ENCODE peak calls at places on chromosomes 5 and 9, in six cellular contexts. One of them, this sample, is unnamed.

GRCh38 chr5:140041492-140042421 is 1.3 kb downstream of the NRG2 start:
- DNase-seq in IMR-90: peak; percentile 12
- DNase-seq in neuronal stem cell: no peak
- DNase-seq in mesenchymal stem cell: peak; percentile 55
- DNase-seq in H1: no peak
- DNase-seq in H9: peak; percentile 55
- DNase-seq in this sample: peak; percentile 10

GRCh38 chr5:72557576-72558336 is 50.5 kb upstream of the ZNF366 start:
- DNase-seq in IMR-90: no peak
- DNase-seq in neuronal stem cell: no peak
- DNase-seq in mesenchymal stem cell: no peak
- DNase-seq in H1: no peak
- DNase-seq in H9: no peak
- DNase-seq in this sample: no peak

GRCh38 chr5:169701910-169702451 is 64.9 kb downstream of the DOCK2 start:
- DNase-seq in IMR-90: peak; percentile 64
- DNase-seq in neuronal stem cell: no peak
- DNase-seq in mesenchymal stem cell: peak; percentile 57
- DNase-seq in H1: no peak
- DNase-seq in H9: no peak
- DNase-seq in this sample: no peak

GRCh38 chr5:177416334-177416733 is 7.0 kb upstream of the F12 start:
- DNase-seq in IMR-90: peak; percentile 35
- DNase-seq in neuronal stem cell: no peak
- DNase-seq in mesenchymal stem cell: peak; percentile 91
- DNase-seq in H1: no peak
- DNase-seq in H9: no peak
- DNase-seq in this sample: peak; percentile 85

GRCh38 chr9:36997414-36997813 is 36.7 kb downstream of the PAX5 start:
- DNase-seq in IMR-90: peak; percentile 15
- DNase-seq in neuronal stem cell: no peak
- DNase-seq in mesenchymal stem cell: no peak
- DNase-seq in H1: no peak
- DNase-seq in H9: no peak
- DNase-seq in this sample: peak; percentile 36

GRCh38 chr9:26131891-26132290 is 453.6 kb upstream of the TUSC1 start:
- DNase-seq in IMR-90: peak; percentile 17
- DNase-seq in neuronal stem cell: no peak
- DNase-seq in mesenchymal stem cell: peak; percentile 81
- DNase-seq in H1: no peak
- DNase-seq in H9: no peak
- DNase-seq in this sample: no peak

GRCh38 chr5:158839638-158840037 is 260.1 kb downstream of the EBF1 start:
- DNase-seq in IMR-90: no peak
- DNase-seq in neuronal stem cell: no peak
- DNase-seq in mesenchymal stem cell: no peak
- DNase-seq in H1: no peak
- DNase-seq in H9: no peak
- DNase-seq in this sample: no peak

GRCh38 chr9:113998114-113998513 is 80.0 kb downstream of the AMBP start:
- DNase-seq in IMR-90: no peak
- DNase-seq in neuronal stem cell: no peak
- DNase-seq in mesenchymal stem cell: no peak
- DNase-seq in H1: no peak
- DNase-seq in H9: peak; percentile 12
- DNase-seq in this sample: no peak

GRCh38 chr9:122314193-122314592 is 49.5 kb downstream of the MRRF start:
- DNase-seq in IMR-90: no peak
- DNase-seq in neuronal stem cell: no peak
- DNase-seq in mesenchymal stem cell: no peak
- DNase-seq in H1: no peak
- DNase-seq in H9: no peak
- DNase-seq in this sample: no peak

GRCh38 chr5:96260009-96260408 is 173.0 kb downstream of the PCSK1 start:
- DNase-seq in IMR-90: no peak
- DNase-seq in neuronal stem cell: no peak
- DNase-seq in mesenchymal stem cell: no peak
- DNase-seq in H1: no peak
- DNase-seq in H9: no peak
- DNase-seq in this sample: no peak

GRCh38 chr5:154390096-154390495 is 55.7 kb upstream of the SAP30L start:
- DNase-seq in IMR-90: peak; percentile 40
- DNase-seq in neuronal stem cell: no peak
- DNase-seq in mesenchymal stem cell: no peak
- DNase-seq in H1: no peak
- DNase-seq in H9: no peak
- DNase-seq in this sample: no peak

GRCh38 chr5:77776606-77777206 is 567 bp upstream of the TBCA start:
- DNase-seq in IMR-90: peak; percentile 67
- DNase-seq in neuronal stem cell: no peak
- DNase-seq in mesenchymal stem cell: no peak
- DNase-seq in H1: no peak
- DNase-seq in H9: no peak
- DNase-seq in this sample: peak; percentile 59

GRCh38 chr5:142330444-142330843 is 5.6 kb upstream of the SPRY4 start:
- DNase-seq in IMR-90: no peak
- DNase-seq in neuronal stem cell: no peak
- DNase-seq in mesenchymal stem cell: no peak
- DNase-seq in H1: no peak
- DNase-seq in H9: no peak
- DNase-seq in this sample: no peak

GRCh38 chr9:119483153-119483552 is 113.9 kb upstream of the BRINP1 start:
- DNase-seq in IMR-90: no peak
- DNase-seq in neuronal stem cell: no peak
- DNase-seq in mesenchymal stem cell: no peak
- DNase-seq in H1: no peak
- DNase-seq in H9: no peak
- DNase-seq in this sample: no peak

GRCh38 chr5:157198277-157199058 is 17.8 kb downstream of the ITK start:
- DNase-seq in IMR-90: no peak
- DNase-seq in neuronal stem cell: no peak
- DNase-seq in mesenchymal stem cell: no peak
- DNase-seq in H1: no peak
- DNase-seq in H9: no peak
- DNase-seq in this sample: no peak

GRCh38 chr9:10804486-10804885 is 191.7 kb upstream of the PTPRD start:
- DNase-seq in IMR-90: no peak
- DNase-seq in neuronal stem cell: peak; percentile 11
- DNase-seq in mesenchymal stem cell: no peak
- DNase-seq in H1: no peak
- DNase-seq in H9: no peak
- DNase-seq in this sample: no peak

GRCh38 chr9:70392189-70392588 is 22.3 kb downstream of the KLF9 start:
- DNase-seq in IMR-90: no peak
- DNase-seq in neuronal stem cell: no peak
- DNase-seq in mesenchymal stem cell: no peak
- DNase-seq in H1: no peak
- DNase-seq in H9: no peak
- DNase-seq in this sample: no peak

GRCh38 chr5:44638286-44638869 is 170.4 kb upstream of the MRPS30 start:
- DNase-seq in IMR-90: no peak
- DNase-seq in neuronal stem cell: no peak
- DNase-seq in mesenchymal stem cell: no peak
- DNase-seq in H1: peak; percentile 21
- DNase-seq in H9: peak; percentile 49
- DNase-seq in this sample: no peak

DNA sequence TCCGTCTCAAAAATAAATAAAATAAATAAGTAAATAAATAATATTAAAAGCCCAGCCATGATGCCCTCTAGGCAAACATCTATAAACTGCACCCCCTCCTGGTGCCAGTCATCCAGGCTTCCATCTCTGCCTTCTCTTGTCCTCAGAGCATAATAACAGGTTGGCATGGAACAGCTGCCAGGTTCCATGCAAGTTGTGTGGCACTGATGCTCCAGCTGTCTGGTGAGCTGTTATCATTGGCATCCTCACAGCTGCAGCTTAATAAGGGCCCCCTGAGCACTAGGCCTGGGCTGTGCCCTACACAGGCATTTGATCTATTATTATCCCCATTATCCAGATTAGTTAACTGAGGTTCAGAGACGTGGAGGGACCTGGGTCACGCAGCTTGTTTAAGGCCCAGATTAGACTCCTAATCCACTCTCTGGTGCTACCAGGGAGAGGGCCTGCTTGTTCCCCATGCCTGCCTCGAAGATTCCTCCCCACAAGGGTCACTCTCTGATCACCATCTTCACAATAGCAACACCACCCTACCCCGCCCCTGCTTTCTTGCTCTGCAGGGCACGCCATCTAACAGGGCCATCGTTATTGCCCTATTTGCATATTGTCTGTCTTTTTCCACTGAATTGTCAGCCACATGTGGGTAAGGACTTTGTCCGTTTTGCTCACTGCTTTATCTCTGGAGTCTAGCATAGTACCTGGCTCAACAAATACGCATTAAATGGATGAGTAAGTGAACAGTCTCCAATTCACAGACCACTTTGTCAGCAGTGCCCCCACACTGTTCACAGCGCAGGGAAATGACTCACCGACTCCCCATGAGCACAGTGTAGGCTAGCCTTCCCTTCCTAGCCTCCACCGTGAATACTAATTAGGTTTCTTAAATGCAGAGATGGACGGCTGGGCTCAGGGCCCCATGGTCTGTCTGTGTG is 1.5 kb upstream of the DNM1 start:
- DNase-seq in IMR-90: peak; percentile 71
- DNase-seq in neuronal stem cell: no peak
- DNase-seq in mesenchymal stem cell: peak; percentile 45
- DNase-seq in H1: no peak
- DNase-seq in H9: no peak
- DNase-seq in this sample: no peak
- H4K91ac ChIP-seq in IMR-90: no peak overlapping the region
- H4K91ac ChIP-seq in neuronal stem cell: no peak overlapping the region
- H4K91ac ChIP-seq in mesenchymal stem cell: no peak overlapping the region
- H4K91ac ChIP-seq in H1: no peak overlapping the region
- H4K91ac ChIP-seq in H9: no peak overlapping the region
- H4K91ac ChIP-seq in this sample: no peak overlapping the region

GRCh38 chr5:65768723-65769122 is 46.7 kb downstream of the NLN start:
- DNase-seq in IMR-90: no peak
- DNase-seq in neuronal stem cell: no peak
- DNase-seq in mesenchymal stem cell: no peak
- DNase-seq in H1: no peak
- DNase-seq in H9: no peak
- DNase-seq in this sample: no peak

GRCh38 chr5:65766781-65767180 is 44.8 kb downstream of the NLN start:
- DNase-seq in IMR-90: no peak
- DNase-seq in neuronal stem cell: no peak
- DNase-seq in mesenchymal stem cell: no peak
- DNase-seq in H1: no peak
- DNase-seq in H9: peak; percentile 31
- DNase-seq in this sample: no peak

GRCh38 chr5:65767565-65767964 is 45.6 kb downstream of the NLN start:
- DNase-seq in IMR-90: no peak
- DNase-seq in neuronal stem cell: no peak
- DNase-seq in mesenchymal stem cell: no peak
- DNase-seq in H1: no peak
- DNase-seq in H9: no peak
- DNase-seq in this sample: no peak

GRCh38 chr5:65766159-65766558 is 44.2 kb downstream of the NLN start:
- DNase-seq in IMR-90: no peak
- DNase-seq in neuronal stem cell: no peak
- DNase-seq in mesenchymal stem cell: no peak
- DNase-seq in H1: no peak
- DNase-seq in H9: no peak
- DNase-seq in this sample: no peak

DNA sequence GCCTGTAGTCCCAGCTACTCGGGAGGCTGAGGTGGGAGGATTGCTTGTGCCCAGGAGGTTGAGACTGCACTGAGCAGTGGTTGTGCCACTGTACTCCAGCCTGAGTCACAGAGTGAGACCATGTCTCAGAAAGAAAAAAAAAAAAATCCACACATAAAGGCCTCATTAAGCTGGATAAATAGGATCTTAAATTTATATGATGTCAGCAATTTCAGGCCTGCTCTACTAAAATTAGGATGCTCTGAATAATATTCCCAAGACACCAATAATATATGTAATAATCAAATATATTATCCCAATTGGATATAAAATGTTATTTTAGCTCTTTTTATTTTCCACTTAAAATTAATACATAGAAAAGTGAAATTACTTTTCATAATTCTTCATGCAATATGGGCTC is 43.6 kb downstream of the NLN start:
- DNase-seq in IMR-90: no peak
- DNase-seq in neuronal stem cell: no peak
- DNase-seq in mesenchymal stem cell: no peak
- DNase-seq in H1: no peak
- DNase-seq in H9: no peak
- DNase-seq in this sample: no peak
- H2AFZ ChIP-seq in IMR-90: no peak overlapping the region
- H2AFZ ChIP-seq in neuronal stem cell: no peak overlapping the region
- H2AFZ ChIP-seq in mesenchymal stem cell: no peak overlapping the region
- H2AFZ ChIP-seq in H1: no peak overlapping the region
- H2AFZ ChIP-seq in H9: no peak overlapping the region
- H2AFZ ChIP-seq in this sample: no peak overlapping the region

DNA sequence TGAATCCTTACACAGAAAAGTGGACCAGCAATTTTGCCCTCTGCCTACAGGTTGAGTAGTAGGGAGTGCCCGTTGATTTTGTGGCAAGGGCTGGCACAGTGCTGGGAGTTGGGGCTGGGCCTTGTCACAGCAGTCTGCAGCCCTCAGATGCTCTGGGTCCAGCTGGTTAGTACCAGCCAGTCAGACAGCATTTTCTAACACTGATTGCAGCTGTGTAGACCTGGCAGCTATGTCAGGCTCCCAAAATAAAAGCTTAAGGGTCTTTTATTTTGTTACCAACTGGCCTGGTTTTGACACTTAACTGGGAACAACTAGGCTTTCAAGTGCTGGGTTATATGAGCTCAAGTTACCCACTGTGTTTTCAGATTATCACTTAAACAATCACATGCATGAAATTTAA is 57.7 kb downstream of the MAT2B start:
- DNase-seq in IMR-90: no peak
- DNase-seq in neuronal stem cell: no peak
- DNase-seq in mesenchymal stem cell: no peak
- DNase-seq in H1: no peak
- DNase-seq in H9: no peak
- DNase-seq in this sample: no peak
- H4K91ac ChIP-seq in IMR-90: no peak overlapping the region
- H4K91ac ChIP-seq in neuronal stem cell: no peak overlapping the region
- H4K91ac ChIP-seq in mesenchymal stem cell: peak overlapping the region; percentile 25
- H4K91ac ChIP-seq in H1: no peak overlapping the region
- H4K91ac ChIP-seq in H9: no peak overlapping the region
- H4K91ac ChIP-seq in this sample: no peak overlapping the region

GRCh38 chr9:89507626-89508025 is 9.7 kb upstream of the SEMA4D start:
- DNase-seq in IMR-90: no peak
- DNase-seq in neuronal stem cell: no peak
- DNase-seq in mesenchymal stem cell: no peak
- DNase-seq in H1: no peak
- DNase-seq in H9: no peak
- DNase-seq in this sample: no peak

GRCh38 chr9:89508951-89509607 is 11.2 kb upstream of the SEMA4D start:
- DNase-seq in IMR-90: no peak
- DNase-seq in neuronal stem cell: no peak
- DNase-seq in mesenchymal stem cell: no peak
- DNase-seq in H1: no peak
- DNase-seq in H9: no peak
- DNase-seq in this sample: no peak

GRCh38 chr9:89502038-89502601 is 4.2 kb upstream of the SEMA4D start:
- DNase-seq in IMR-90: no peak
- DNase-seq in neuronal stem cell: no peak
- DNase-seq in mesenchymal stem cell: no peak
- DNase-seq in H1: no peak
- DNase-seq in H9: no peak
- DNase-seq in this sample: no peak

GRCh38 chr9:89505048-89505447 is 7.1 kb upstream of the SEMA4D start:
- DNase-seq in IMR-90: no peak
- DNase-seq in neuronal stem cell: no peak
- DNase-seq in mesenchymal stem cell: no peak
- DNase-seq in H1: no peak
- DNase-seq in H9: no peak
- DNase-seq in this sample: peak; percentile 31

GRCh38 chr9:89505795-89506385 is 8.0 kb upstream of the SEMA4D start:
- DNase-seq in IMR-90: no peak
- DNase-seq in neuronal stem cell: no peak
- DNase-seq in mesenchymal stem cell: no peak
- DNase-seq in H1: no peak
- DNase-seq in H9: no peak
- DNase-seq in this sample: no peak
- H2AFZ ChIP-seq in IMR-90: no peak overlapping the region
- H2AFZ ChIP-seq in neuronal stem cell: no peak overlapping the region
- H2AFZ ChIP-seq in mesenchymal stem cell: no peak overlapping the region
- H2AFZ ChIP-seq in H1: peak overlapping the region; percentile 42
- H2AFZ ChIP-seq in H9: no peak overlapping the region
- H2AFZ ChIP-seq in this sample: no peak overlapping the region

This sample was measured in trophoblast cell.